ENCODE peak calls at places on chromosome 4, in six cellular contexts. L is T47D; N is body of pancreas; G is CD4-positive, alpha-beta memory T cell; F is central memory CD8-positive, alpha-beta T cell; W is RPMI8226. I is an unnamed sample.

GRCh38 chr4:85967872-85968271 is 392.0 kb downstream of the MAPK10 start:
- DNase-seq in W (no peak), F (no peak), N (no peak), L (no peak), G (no peak), I (no peak)

GRCh38 chr4:144582975-144583374 is 63.0 kb upstream of the HHIP start:
- DNase-seq in N (no peak), W (no peak), F (no peak), G (no peak), L (peak), I (no peak)

GRCh38 chr4:77418333-77418732 is 187.3 kb upstream of the CXCL13 start:
- DNase-seq in L (peak), F (no peak), N (no peak), G (no peak), W (no peak), I (no peak)

GRCh38 chr4:26763649-26764048 is 97.0 kb upstream of the STIM2 start:
- DNase-seq in L (no peak), W (no peak), G (no peak), N (no peak), F (no peak), I (no peak)

GRCh38 chr4:175238827-175239517 is 320.8 kb downstream of the ADAM29 start:
- DNase-seq in W (no peak), N (no peak), L (peak), G (no peak), F (no peak), I (no peak)

GRCh38 chr4:20544645-20545044 is 155.6 kb upstream of the PACRGL start:
- DNase-seq in F (no peak), G (no peak), W (no peak), L (peak), N (no peak), I (no peak)

GRCh38 chr4:118927976-118928375 is 39.3 kb downstream of the SYNPO2 start:
- DNase-seq in L (no peak), G (no peak), W (no peak), F (no peak), N (peak), I (no peak)

GRCh38 chr4:80335554-80336358 is at the start of gene CFAP299:
- DNase-seq in F (no peak), N (peak), L (no peak), G (peak), W (no peak), I (peak)

GRCh38 chr4:126268106-126268505 is 953.4 kb downstream of the FAT4 start:
- DNase-seq in W (no peak), F (no peak), N (no peak), G (no peak), L (no peak), I (no peak)

GRCh38 chr4:185167205-185167604 is 24.1 kb downstream of the SLC25A4 start:
- DNase-seq in W (no peak), L (no peak), G (no peak), F (no peak), N (no peak), I (no peak)

GRCh38 chr4:874971-875817 is 49.3 kb upstream of the CPLX1 start:
- DNase-seq in L (no peak), N (no peak), W (no peak), G (no peak), F (no peak), I (no peak)

GRCh38 chr4:27000122-27000521 is 139.5 kb downstream of the STIM2 start:
- DNase-seq in N (no peak), L (no peak), F (no peak), G (no peak), W (no peak), I (no peak)

GRCh38 chr4:4492161-4492847 is 49.5 kb downstream of the STX18 start:
- DNase-seq in L (no peak), N (no peak), G (peak), W (no peak), F (no peak), I (no peak)

GRCh38 chr4:107008115-107008514 is 28.0 kb downstream of the DKK2 start:
- DNase-seq in N (no peak), W (no peak), L (no peak), G (no peak), F (no peak), I (no peak)

GRCh38 chr4:88938138-88938537 is 118.8 kb downstream of the FAM13A start:
- DNase-seq in W (no peak), N (no peak), L (no peak), G (no peak), F (no peak), I (no peak)

GRCh38 chr4:152970102-152970820 is 34.1 kb downstream of the FHDC1 start:
- DNase-seq in F (no peak), L (peak), N (no peak), G (no peak), W (no peak), I (no peak)

GRCh38 chr4:154614306-154614705 is 1.9 kb upstream of the FGG start:
- DNase-seq in W (no peak), N (no peak), F (no peak), L (no peak), G (no peak), I (no peak)

GRCh38 chr4:110087116-110087708 is 111.2 kb downstream of the ELOVL6 start:
- DNase-seq in G (no peak), N (no peak), W (no peak), L (no peak), F (no peak), I (no peak)

GRCh38 chr4:112213091-112213490 is 18.5 kb upstream of the AP1AR start:
- DNase-seq in F (no peak), N (no peak), W (peak), G (no peak), L (no peak), I (no peak)

GRCh38 chr4:146112389-146112788 is 63.1 kb upstream of the LSM6 start:
- DNase-seq in L (no peak), N (no peak), W (no peak), F (no peak), G (no peak), I (no peak)

GRCh38 chr4:3009422-3009821 is 46.1 kb downstream of the GRK4 start:
- DNase-seq in W (peak), G (no peak), F (no peak), L (peak), N (peak), I (no peak)

GRCh38 chr4:152967942-152968341 is 31.8 kb downstream of the FHDC1 start:
- DNase-seq in N (no peak), F (no peak), L (no peak), W (no peak), G (no peak), I (no peak)

GRCh38 chr4:42331914-42332368 is 65.3 kb upstream of the SHISA3 start:
- DNase-seq in G (no peak), F (no peak), N (peak), W (no peak), L (peak), I (no peak)

GRCh38 chr4:169437299-169438047 is 166.7 kb upstream of the SH3RF1 start:
- DNase-seq in G (no peak), L (no peak), W (no peak), N (no peak), F (no peak), I (no peak)

GRCh38 chr4:169745291-169745690 is 12.5 kb downstream of the HPF1 start:
- DNase-seq in W (no peak), N (no peak), F (no peak), G (no peak), L (no peak), I (no peak)

GRCh38 chr4:101791189-101791572 is 651 bp downstream of the BANK1 start:
- DNase-seq in W (no peak), F (no peak), L (no peak), G (no peak), N (peak), I (peak)

GRCh38 chr4:577499-578450 is 1.7 kb upstream of the TMEM271 start:
- DNase-seq in G (no peak), N (no peak), F (no peak), L (no peak), W (peak), I (no peak)

GRCh38 chr4:111323496-111323895 is 700.6 kb upstream of the PITX2 start:
- DNase-seq in G (no peak), W (no peak), L (no peak), F (no peak), N (no peak), I (no peak)

GRCh38 chr4:65007841-65008439 is 598.7 kb upstream of the TECRL start:
- DNase-seq in G (no peak), N (peak), F (no peak), L (peak), W (peak), I (no peak)

GRCh38 chr4:118557298-118557851 is 127.8 kb upstream of the METTL14 start:
- DNase-seq in W (peak), G (no peak), L (peak), F (no peak), N (no peak), I (no peak)

GRCh38 chr4:138897818-138898226 is 117.8 kb upstream of the NOCT start:
- DNase-seq in G (no peak), N (no peak), W (no peak), F (no peak), L (peak), I (no peak)

GRCh38 chr4:8307714-8308113 is 38.2 kb downstream of the HTRA3 start:
- DNase-seq in L (no peak), F (no peak), G (no peak), N (no peak), W (no peak), I (no peak)